ENCODE peak calls at places on chromosomes 16 and 17, in six cellular contexts. One of them, this sample, is unnamed.

GRCh38 chr16:3907586-3907985 is 27.1 kb upstream of the CREBBP start:
- DNase-seq in stimulated activated CD4-positive, alpha-beta T cell treated with anti-CD3 and anti-CD28 coated beads, Interleukin-1b, Interleukin-23, amount 100 ng/mL, for 1 hour: no peak
- DNase-seq in SHP77: no peak
- DNase-seq in fibroblast of mammary gland: no peak
- DNase-seq in hypothalamus: no peak
- DNase-seq in NCI-H510A treated with DMSO at 0.1 percent for 48 hours: no peak
- DNase-seq in this sample: no peak

GRCh38 chr17:35174835-35175334 is 19.3 kb downstream of the SLC35G3 start:
- DNase-seq in stimulated activated CD4-positive, alpha-beta T cell treated with anti-CD3 and anti-CD28 coated beads, Interleukin-1b, Interleukin-23, amount 100 ng/mL, for 1 hour: no peak
- DNase-seq in SHP77: no peak
- DNase-seq in fibroblast of mammary gland: no peak
- DNase-seq in hypothalamus: no peak
- DNase-seq in NCI-H510A treated with DMSO at 0.1 percent for 48 hours: no peak
- DNase-seq in this sample: no peak

GRCh38 chr17:81537343-81537855 is 9.2 kb downstream of the FSCN2 start:
- DNase-seq in stimulated activated CD4-positive, alpha-beta T cell treated with anti-CD3 and anti-CD28 coated beads, Interleukin-1b, Interleukin-23, amount 100 ng/mL, for 1 hour: no peak
- DNase-seq in SHP77: peak
- DNase-seq in fibroblast of mammary gland: no peak
- DNase-seq in hypothalamus: no peak
- DNase-seq in NCI-H510A treated with DMSO at 0.1 percent for 48 hours: peak
- DNase-seq in this sample: no peak

GRCh38 chr17:77234695-77235094 is 93.9 kb downstream of the SEC14L1 start:
- DNase-seq in stimulated activated CD4-positive, alpha-beta T cell treated with anti-CD3 and anti-CD28 coated beads, Interleukin-1b, Interleukin-23, amount 100 ng/mL, for 1 hour: no peak
- DNase-seq in SHP77: no peak
- DNase-seq in fibroblast of mammary gland: no peak
- DNase-seq in hypothalamus: no peak
- DNase-seq in NCI-H510A treated with DMSO at 0.1 percent for 48 hours: no peak
- DNase-seq in this sample: no peak

GRCh38 chr17:19705771-19706770 is 10.3 kb downstream of the SLC47A2 start:
- DNase-seq in stimulated activated CD4-positive, alpha-beta T cell treated with anti-CD3 and anti-CD28 coated beads, Interleukin-1b, Interleukin-23, amount 100 ng/mL, for 1 hour: no peak
- DNase-seq in SHP77: peak
- DNase-seq in fibroblast of mammary gland: no peak
- DNase-seq in hypothalamus: no peak
- DNase-seq in NCI-H510A treated with DMSO at 0.1 percent for 48 hours: peak
- DNase-seq in this sample: no peak

GRCh38 chr16:85554791-85555548 is 58.2 kb upstream of the GSE1 start:
- DNase-seq in stimulated activated CD4-positive, alpha-beta T cell treated with anti-CD3 and anti-CD28 coated beads, Interleukin-1b, Interleukin-23, amount 100 ng/mL, for 1 hour: no peak
- DNase-seq in SHP77: peak
- DNase-seq in fibroblast of mammary gland: peak
- DNase-seq in hypothalamus: peak
- DNase-seq in NCI-H510A treated with DMSO at 0.1 percent for 48 hours: no peak
- DNase-seq in this sample: peak

GRCh38 chr17:74464730-74465377 is 1.6 kb upstream of the CD300A start:
- DNase-seq in stimulated activated CD4-positive, alpha-beta T cell treated with anti-CD3 and anti-CD28 coated beads, Interleukin-1b, Interleukin-23, amount 100 ng/mL, for 1 hour: no peak
- DNase-seq in SHP77: no peak
- DNase-seq in fibroblast of mammary gland: no peak
- DNase-seq in hypothalamus: no peak
- DNase-seq in NCI-H510A treated with DMSO at 0.1 percent for 48 hours: no peak
- DNase-seq in this sample: no peak

GRCh38 chr17:52885882-52886281 is 727.4 kb upstream of the CA10 start:
- DNase-seq in stimulated activated CD4-positive, alpha-beta T cell treated with anti-CD3 and anti-CD28 coated beads, Interleukin-1b, Interleukin-23, amount 100 ng/mL, for 1 hour: no peak
- DNase-seq in SHP77: peak
- DNase-seq in fibroblast of mammary gland: no peak
- DNase-seq in hypothalamus: no peak
- DNase-seq in NCI-H510A treated with DMSO at 0.1 percent for 48 hours: no peak
- DNase-seq in this sample: no peak

GRCh38 chr16:2343211-2343610 is 2.7 kb upstream of the ABCA3 start:
- DNase-seq in stimulated activated CD4-positive, alpha-beta T cell treated with anti-CD3 and anti-CD28 coated beads, Interleukin-1b, Interleukin-23, amount 100 ng/mL, for 1 hour: no peak
- DNase-seq in SHP77: no peak
- DNase-seq in fibroblast of mammary gland: no peak
- DNase-seq in hypothalamus: no peak
- DNase-seq in NCI-H510A treated with DMSO at 0.1 percent for 48 hours: no peak
- DNase-seq in this sample: no peak

GRCh38 chr17:1643293-1643998 is 2.1 kb downstream of the SCARF1 start:
- DNase-seq in stimulated activated CD4-positive, alpha-beta T cell treated with anti-CD3 and anti-CD28 coated beads, Interleukin-1b, Interleukin-23, amount 100 ng/mL, for 1 hour: peak
- DNase-seq in SHP77: no peak
- DNase-seq in fibroblast of mammary gland: no peak
- DNase-seq in hypothalamus: no peak
- DNase-seq in NCI-H510A treated with DMSO at 0.1 percent for 48 hours: no peak
- DNase-seq in this sample: no peak

GRCh38 chr16:85469929-85470590 is 143.1 kb upstream of the GSE1 start:
- DNase-seq in stimulated activated CD4-positive, alpha-beta T cell treated with anti-CD3 and anti-CD28 coated beads, Interleukin-1b, Interleukin-23, amount 100 ng/mL, for 1 hour: no peak
- DNase-seq in SHP77: no peak
- DNase-seq in fibroblast of mammary gland: no peak
- DNase-seq in hypothalamus: no peak
- DNase-seq in NCI-H510A treated with DMSO at 0.1 percent for 48 hours: no peak
- DNase-seq in this sample: no peak

GRCh38 chr17:42514867-42515266 is 21.2 kb upstream of the NAGLU start:
- DNase-seq in stimulated activated CD4-positive, alpha-beta T cell treated with anti-CD3 and anti-CD28 coated beads, Interleukin-1b, Interleukin-23, amount 100 ng/mL, for 1 hour: no peak
- DNase-seq in SHP77: no peak
- DNase-seq in fibroblast of mammary gland: peak
- DNase-seq in hypothalamus: no peak
- DNase-seq in NCI-H510A treated with DMSO at 0.1 percent for 48 hours: no peak
- DNase-seq in this sample: no peak

GRCh38 chr17:48551601-48552452 is 6.9 kb upstream of the HOXB2 start:
- DNase-seq in stimulated activated CD4-positive, alpha-beta T cell treated with anti-CD3 and anti-CD28 coated beads, Interleukin-1b, Interleukin-23, amount 100 ng/mL, for 1 hour: no peak
- DNase-seq in SHP77: no peak
- DNase-seq in fibroblast of mammary gland: no peak
- DNase-seq in hypothalamus: no peak
- DNase-seq in NCI-H510A treated with DMSO at 0.1 percent for 48 hours: no peak
- DNase-seq in this sample: no peak

GRCh38 chr17:45147102-45147580 is 1.1 kb upstream of the HEXIM1 start:
- DNase-seq in stimulated activated CD4-positive, alpha-beta T cell treated with anti-CD3 and anti-CD28 coated beads, Interleukin-1b, Interleukin-23, amount 100 ng/mL, for 1 hour: no peak
- DNase-seq in SHP77: peak
- DNase-seq in fibroblast of mammary gland: peak
- DNase-seq in hypothalamus: no peak
- DNase-seq in NCI-H510A treated with DMSO at 0.1 percent for 48 hours: no peak
- DNase-seq in this sample: no peak

GRCh38 chr16:10385725-10386516 is at the start of gene ATF7IP2:
- DNase-seq in stimulated activated CD4-positive, alpha-beta T cell treated with anti-CD3 and anti-CD28 coated beads, Interleukin-1b, Interleukin-23, amount 100 ng/mL, for 1 hour: peak
- DNase-seq in SHP77: no peak
- DNase-seq in fibroblast of mammary gland: peak
- DNase-seq in hypothalamus: peak
- DNase-seq in NCI-H510A treated with DMSO at 0.1 percent for 48 hours: peak
- DNase-seq in this sample: peak

GRCh38 chr16:60246055-60246454 is 1511.9 kb upstream of the GOT2 start:
- DNase-seq in stimulated activated CD4-positive, alpha-beta T cell treated with anti-CD3 and anti-CD28 coated beads, Interleukin-1b, Interleukin-23, amount 100 ng/mL, for 1 hour: no peak
- DNase-seq in SHP77: no peak
- DNase-seq in fibroblast of mammary gland: no peak
- DNase-seq in hypothalamus: no peak
- DNase-seq in NCI-H510A treated with DMSO at 0.1 percent for 48 hours: no peak
- DNase-seq in this sample: no peak